ENCODE peak calls at places on chromosomes 7 and 10, in eight cellular contexts. G is bronchial epithelial cell, Y is GM23248, C is NCI-H460, N is NCI-H1092, D is NT2/D1, J is OCI-LY7, H is AG10803. B is an unnamed sample.

GRCh38 chr7:149772236-149772820 is 1.1 kb downstream of the ZNF467 start:
- DNase-seq in G (no peak), D (no peak), J (no peak), C (no peak), Y (peak), H (no peak), N (peak), B (no peak)

GRCh38 chr7:80699030-80699638 is 60.7 kb downstream of the CD36 start:
- DNase-seq in D (peak), H (peak), G (peak), J (peak), Y (peak), N (peak), C (peak), B (no peak)

GRCh38 chr7:2541291-2542010 is 13.9 kb downstream of the BRAT1 start:
- DNase-seq in G (no peak), H (no peak), D (no peak), N (no peak), Y (no peak), C (no peak), J (no peak), B (no peak)

GRCh38 chr10:62653254-62653653 is 151.3 kb upstream of the ADO start:
- DNase-seq in N (no peak), J (peak), H (no peak), C (no peak), D (no peak), G (no peak), Y (no peak), B (no peak)

GRCh38 chr10:124612611-124613498 is 131.3 kb downstream of the FAM53B start:
- DNase-seq in H (no peak), N (no peak), C (no peak), J (peak), D (no peak), G (no peak), Y (peak), B (peak)

GRCh38 chr7:94190599-94191061 is 186.5 kb upstream of the BET1 start:
- DNase-seq in C (no peak), D (no peak), N (peak), G (peak), Y (peak), H (peak), J (no peak), B (no peak)

GRCh38 chr10:5413012-5413938 is 918 bp downstream of the NET1 start:
- DNase-seq in N (no peak), H (peak), J (peak), Y (peak), D (no peak), C (no peak), G (peak), B (no peak)

GRCh38 chr10:27383595-27384542 is 120.2 kb upstream of the RAB18 start:
- DNase-seq in G (peak), D (no peak), C (peak), N (no peak), H (no peak), J (no peak), Y (peak), B (no peak)

GRCh38 chr10:35442006-35442405 is 105.7 kb downstream of the CCNY start:
- DNase-seq in H (peak), C (no peak), G (no peak), J (no peak), D (no peak), Y (peak), N (no peak), B (no peak)

GRCh38 chr7:139619367-139619657 is 95.8 kb downstream of the CLEC2L start:
- DNase-seq in N (no peak), G (peak), J (no peak), H (peak), D (no peak), Y (peak), C (no peak), B (no peak)

GRCh38 chr7:155560982-155561686 is 14.8 kb upstream of the CNPY1 start:
- DNase-seq in Y (peak), G (peak), N (no peak), C (no peak), H (peak), D (no peak), J (no peak), B (no peak)

GRCh38 chr7:20075992-20076813 is 141.0 kb downstream of the MACC1 start:
- DNase-seq in N (no peak), D (no peak), C (no peak), Y (no peak), J (no peak), H (peak), G (no peak), B (no peak)

GRCh38 chr10:71908998-71909397 is 55.2 kb upstream of the CHST3 start:
- DNase-seq in Y (no peak), C (no peak), D (no peak), G (no peak), N (no peak), H (no peak), J (peak), B (no peak)

GRCh38 chr10:688287-688620 is 1.2 kb downstream of the DIP2C start:
- DNase-seq in C (no peak), Y (peak), H (no peak), N (no peak), G (no peak), J (no peak), D (no peak), B (no peak)

GRCh38 chr10:93357680-93358079 is 124.5 kb downstream of the MYOF start:
- DNase-seq in J (peak), G (no peak), N (peak), D (no peak), Y (peak), C (peak), H (peak), B (no peak)

GRCh38 chr7:17405786-17406185 is 107.3 kb downstream of the AHR start:
- DNase-seq in N (no peak), G (peak), Y (peak), H (peak), D (no peak), C (peak), J (no peak), B (no peak)

GRCh38 chr7:112854169-112854568 is 64.0 kb upstream of the TMEM168 start:
- DNase-seq in C (no peak), H (no peak), G (no peak), D (no peak), J (no peak), N (no peak), Y (no peak), B (no peak)

GRCh38 chr7:27661776-27662489 is 750 bp downstream of the HIBADH start:
- DNase-seq in Y (peak), H (peak), J (peak), N (peak), G (no peak), D (peak), C (no peak), B (no peak)

GRCh38 chr10:72291019-72291532 is 17.4 kb downstream of the DDIT4 start:
- DNase-seq in Y (no peak), H (no peak), N (no peak), C (no peak), D (no peak), G (no peak), J (no peak), B (peak)

GRCh38 chr7:31065021-31065593 is 13.0 kb downstream of the ADCYAP1R1 start:
- DNase-seq in C (no peak), H (no peak), J (no peak), N (no peak), Y (no peak), G (no peak), D (no peak), B (no peak)

B was measured in T-helper 22 cell.